ENCODE peak calls at places on chromosomes 4 and X, in nine cellular contexts. V is astrocyte of the hippocampus; U is central memory CD4-positive, alpha-beta T cell; X is NCI-H1105 treated with DMSO at 0.1 percent for 48 hours; S is stimulated activated CD4-positive, alpha-beta T cell treated with anti-CD3 and anti-CD28 coated beads, Interleukin-15, amount 100 ng/mL, for 1 hour; P is Caki2; R is stimulated activated CD8-positive, alpha-beta memory T cell treated with anti-CD3 and anti-CD28 coated beads, Interleukin-12 subunit alpha, Interleukin-12 subunit beta, amount 100 ng/mL, for 1 hour; Z is neuronal stem cell; E is KBM-7. M is an unnamed sample.

GRCh38 chr4:179605196-179605595 is 2163.0 kb upstream of the AGA start:
- DNase-seq in S (no peak), X (no peak), R (no peak), V (peak; percentile 57), P (no peak), U (no peak), E (no peak), Z (no peak), M (no peak)

GRCh38 chr4:102501635-102502382 is 650 bp downstream of the NFKB1 start:
- DNase-seq in R (peak; percentile 29), V (peak; percentile 91), S (peak; percentile 37), X (peak; percentile 51), U (peak; percentile 73), P (peak; percentile 87), E (peak; percentile 90), Z (peak; percentile 71), M (peak; percentile 90)

GRCh38 chrX:40849906-40850672 is 114.7 kb upstream of the MED14 start:
- DNase-seq in V (no peak), Z (no peak), U (no peak), R (no peak), X (no peak), E (peak; percentile 91), P (no peak), S (no peak), M (no peak)

GRCh38 chrX:150913511-150913910 is 15.0 kb upstream of the CD99L2 start:
- DNase-seq in E (peak; percentile 7), V (no peak), R (no peak), X (no peak), P (no peak), S (no peak), Z (no peak), U (no peak), M (no peak)

GRCh38 chr4:84944952-84945351 is 21.5 kb downstream of the WDFY3 start:
- DNase-seq in E (peak; percentile 37), R (no peak), U (no peak), V (no peak), X (no peak), P (no peak), S (no peak), Z (no peak), M (no peak)

GRCh38 chrX:35826503-35826902 is 28.4 kb downstream of the MAGEB16 start:
- DNase-seq in Z (peak; percentile 32), P (peak; percentile 27), E (no peak), X (no peak), V (no peak), S (no peak), U (no peak), R (no peak), M (no peak)

GRCh38 chr4:28015996-28016395 is 1155.4 kb downstream of the STIM2 start:
- DNase-seq in Z (no peak), V (no peak), S (no peak), P (no peak), E (no peak), U (no peak), R (no peak), X (no peak), M (no peak)

GRCh38 chr4:38173935-38174334 is 213.7 kb downstream of the PTTG2 start:
- DNase-seq in U (no peak), S (no peak), R (no peak), Z (no peak), E (no peak), V (no peak), P (no peak), X (no peak), M (no peak)

GRCh38 chr4:109183851-109184345 is 118.6 kb downstream of the COL25A1 start:
- DNase-seq in E (no peak), V (peak; percentile 32), U (no peak), S (no peak), X (no peak), P (no peak), R (no peak), Z (no peak), M (no peak)

GRCh38 chrX:44157858-44158257 is 184.7 kb upstream of the NDP start:
- DNase-seq in V (no peak), S (no peak), P (no peak), E (no peak), Z (no peak), U (no peak), R (no peak), X (no peak), M (no peak)

GRCh38 chr4:76078033-76078613 is 3.6 kb downstream of the ART3 start:
- DNase-seq in E (no peak), P (no peak), U (no peak), S (no peak), R (no peak), Z (no peak), X (no peak), V (no peak), M (no peak)

GRCh38 chr4:82753725-82754410 is 44.7 kb downstream of the SCD5 start:
- DNase-seq in P (no peak), E (no peak), R (no peak), S (no peak), V (peak; percentile 28), X (peak; percentile 18), Z (no peak), U (no peak), M (no peak)

GRCh38 chr4:145909331-145909730 is 29.3 kb downstream of the ZNF827 start:
- DNase-seq in X (no peak), R (no peak), S (no peak), V (no peak), U (no peak), P (peak; percentile 84), Z (peak; percentile 18), E (peak; percentile 41), M (peak; percentile 17)

GRCh38 chr4:77074961-77075855 is 581 bp downstream of the CCNI start:
- DNase-seq in X (peak; percentile 25), Z (peak; percentile 69), E (peak; percentile 84), P (peak; percentile 69), R (peak; percentile 65), S (peak; percentile 55), U (peak; percentile 80), V (peak; percentile 82), M (peak; percentile 26)

GRCh38 chr4:71346710-71347109 is 7.9 kb downstream of the SLC4A4 start:
- DNase-seq in U (no peak), Z (no peak), R (no peak), P (no peak), V (no peak), E (no peak), S (no peak), X (no peak), M (no peak)

GRCh38 chr4:100289980-100290379 is 99.7 kb upstream of the DDIT4L start:
- DNase-seq in U (no peak), E (no peak), R (no peak), V (no peak), S (no peak), Z (no peak), P (no peak), X (no peak), M (no peak)

GRCh38 chr4:145887241-145887964 is 51.2 kb downstream of the ZNF827 start:
- DNase-seq in R (no peak), P (no peak), Z (no peak), U (no peak), X (no peak), S (no peak), V (peak; percentile 73), E (no peak), M (no peak)

GRCh38 chr4:175298119-175298518 is 380.0 kb downstream of the ADAM29 start:
- DNase-seq in X (no peak), V (no peak), Z (no peak), P (no peak), E (no peak), R (no peak), S (no peak), U (no peak), M (no peak)

GRCh38 chrX:70826715-70827114 is 81.8 kb downstream of the TEX11 start:
- DNase-seq in Z (no peak), E (no peak), P (no peak), S (no peak), U (no peak), V (no peak), X (peak; percentile 77), R (no peak), M (no peak)

GRCh38 chrX:71545364-71545763 is 12.5 kb downstream of the OGT start:
- DNase-seq in U (no peak), Z (no peak), V (no peak), X (no peak), R (no peak), S (no peak), E (no peak), P (no peak), M (no peak)

GRCh38 chrX:45756562-45756961 is 555.9 kb upstream of the DIPK2B start:
- DNase-seq in E (peak; percentile 50), X (peak; percentile 77), Z (no peak), V (peak; percentile 25), R (no peak), U (no peak), S (no peak), P (peak; percentile 66), M (no peak)

GRCh38 chr4:26952891-26953290 is 92.2 kb downstream of the STIM2 start:
- DNase-seq in P (no peak), X (no peak), U (no peak), S (no peak), E (no peak), R (no peak), V (no peak), Z (no peak), M (no peak)

M was measured in SW480.